ENCODE peak calls at places on chromosome 20, in seven cellular contexts. Q is H54, C is uterus, M is GM12891, L is IMR-90, X is GM12878, H is heart left ventricle. W is an unnamed sample.

GRCh38 chr20:2708073-2708415 is 15.5 kb downstream of the EBF4 start:
- DNase-seq in Q (no peak), C (no peak), M (no peak), L (no peak), X (no peak), H (no peak), W (no peak)

GRCh38 chr20:44646641-44647274 is 4.7 kb downstream of the ADA start:
- DNase-seq in Q (no peak), C (no peak), M (no peak), L (peak; percentile 77), X (peak; percentile 90), H (no peak), W (no peak)

GRCh38 chr20:11544029-11544678 is 373.5 kb upstream of the BTBD3 start:
- DNase-seq in Q (peak; percentile 14), C (peak; percentile 24), M (peak; percentile 21), L (peak; percentile 75), X (peak; percentile 40), H (no peak), W (peak; percentile 44)

GRCh38 chr20:45592574-45593189 is 13.6 kb upstream of the WFDC8 start:
- DNase-seq in Q (no peak), C (no peak), M (peak; percentile 6), L (peak; percentile 21), X (no peak), H (no peak), W (no peak)

GRCh38 chr20:2871111-2871465 is 2.2 kb upstream of the PTPRA start:
- DNase-seq in Q (no peak), C (no peak), M (no peak), L (peak; percentile 16), X (no peak), H (no peak), W (no peak)

GRCh38 chr20:47950103-47950502 is 164.8 kb upstream of the SULF2 start:
- DNase-seq in Q (no peak), C (no peak), M (no peak), L (no peak), X (no peak), H (peak; percentile 55), W (peak; percentile 35)

GRCh38 chr20:50359607-50360217 is 150.5 kb upstream of the PTPN1 start:
- DNase-seq in Q (no peak), C (no peak), M (no peak), L (no peak), X (no peak), H (no peak), W (no peak)

GRCh38 chr20:47453167-47453782 is 48.4 kb upstream of the NCOA3 start:
- DNase-seq in Q (peak; percentile 44), C (no peak), M (peak; percentile 44), L (peak; percentile 93), X (peak; percentile 92), H (peak; percentile 40), W (no peak)

GRCh38 chr20:48828734-48829460 is 1.1 kb upstream of the PREX1 start:
- DNase-seq in Q (no peak), C (no peak), M (no peak), L (no peak), X (no peak), H (no peak), W (no peak)

GRCh38 chr20:1334761-1335160 is 5.8 kb upstream of the SDCBP2 start:
- DNase-seq in Q (no peak), C (no peak), M (no peak), L (no peak), X (no peak), H (no peak), W (peak; percentile 7)

GRCh38 chr20:24495266-24495665 is 25.8 kb downstream of the SYNDIG1 start:
- DNase-seq in Q (no peak), C (no peak), M (no peak), L (no peak), X (no peak), H (no peak), W (no peak)

GRCh38 chr20:48295966-48296421 is 510.7 kb upstream of the SULF2 start:
- DNase-seq in Q (no peak), C (peak; percentile 22), M (no peak), L (peak; percentile 76), X (no peak), H (peak; percentile 36), W (no peak)

GRCh38 chr20:21435576-21435975 is 38.2 kb upstream of the NKX2-4 start:
- DNase-seq in Q (no peak), C (no peak), M (no peak), L (no peak), X (no peak), H (no peak), W (no peak)

GRCh38 chr20:611047-611842 is 1.1 kb upstream of the TCF15 start:
- DNase-seq in Q (no peak), C (no peak), M (no peak), L (no peak), X (no peak), H (no peak), W (no peak)

GRCh38 chr20:44186201-44186600 is 787 bp downstream of the JPH2 start:
- DNase-seq in Q (no peak), C (no peak), M (no peak), L (no peak), X (no peak), H (peak; percentile 43), W (no peak)

GRCh38 chr20:40676870-40677269 is 12.2 kb downstream of the MAFB start:
- DNase-seq in Q (no peak), C (no peak), M (no peak), L (no peak), X (no peak), H (no peak), W (no peak)

GRCh38 chr20:16393836-16394235 is 179.4 kb downstream of the KIF16B start:
- DNase-seq in Q (no peak), C (no peak), M (no peak), L (no peak), X (no peak), H (no peak), W (no peak)

GRCh38 chr20:8787090-8787489 is 281.8 kb upstream of the PLCB4 start:
- DNase-seq in Q (no peak), C (no peak), M (no peak), L (no peak), X (no peak), H (no peak), W (no peak)

GRCh38 chr20:1005452-1006027 is 3.4 kb upstream of the RSPO4 start:
- DNase-seq in Q (peak; percentile 80), C (no peak), M (no peak), L (peak; percentile 24), X (peak; percentile 2), H (no peak), W (no peak)

GRCh38 chr20:21523895-21524294 is 10.0 kb upstream of the NKX2-2 start:
- DNase-seq in Q (no peak), C (no peak), M (no peak), L (no peak), X (no peak), H (no peak), W (no peak)

GRCh38 chr20:7879883-7880282 is 60.4 kb downstream of the HAO1 start:
- DNase-seq in Q (no peak), C (no peak), M (no peak), L (peak; percentile 43), X (no peak), H (no peak), W (no peak)

GRCh38 chr20:9072741-9073310 is 3.9 kb downstream of the PLCB4 start:
- DNase-seq in Q (no peak), C (no peak), M (no peak), L (no peak), X (no peak), H (no peak), W (no peak)

DNA sequence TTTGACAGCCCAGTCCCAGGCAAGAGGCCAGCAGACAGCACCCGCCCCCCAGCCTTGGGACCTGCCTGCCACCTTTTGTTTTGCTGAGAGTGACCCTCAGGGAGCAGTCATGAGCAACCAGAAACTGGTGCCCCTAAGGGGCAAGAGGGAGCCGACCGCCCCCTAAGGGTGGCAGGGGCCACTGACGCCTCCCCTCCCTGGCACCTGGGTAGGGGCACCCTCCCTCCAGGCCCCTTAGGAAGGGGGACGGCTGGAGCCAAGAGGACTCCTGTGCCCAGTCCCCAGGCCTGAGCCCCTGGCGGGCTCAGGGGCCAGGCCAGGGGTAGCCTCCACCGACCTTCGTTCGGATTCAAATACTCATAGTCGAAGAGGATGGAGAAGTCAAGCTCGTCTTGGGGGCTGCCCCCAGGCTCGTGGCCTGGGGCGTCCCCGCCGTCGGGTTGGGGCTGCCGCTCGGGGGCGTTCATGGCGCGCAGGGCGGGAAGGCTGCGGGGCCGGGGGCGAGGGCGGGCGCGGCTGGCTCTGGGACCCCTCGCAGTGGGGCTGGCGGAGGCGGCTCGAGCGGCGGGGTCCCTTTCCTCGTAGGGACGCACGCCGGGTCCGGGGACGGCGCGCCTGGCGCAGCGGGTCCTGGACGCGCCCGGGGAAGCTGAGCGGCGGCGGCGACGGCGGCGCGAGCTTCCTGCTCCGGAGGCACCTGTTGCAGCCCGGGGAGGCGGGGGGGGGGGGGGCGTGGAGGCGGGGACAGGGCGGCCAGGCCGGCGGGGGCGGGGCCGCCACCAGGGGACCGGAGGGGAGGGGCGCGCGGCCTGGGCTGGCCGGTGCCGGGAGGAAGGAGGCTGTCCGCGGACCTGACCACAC is at the start of gene NFATC2:
- DNase-seq in Q (no peak), C (peak; percentile 27), M (peak; percentile 49), L (no peak), X (no peak), H (peak; percentile 54), W (peak; percentile 45)
- TF ChIP-seq POLR2A in Q (no peak), C (no peak), M (no peak), L (no peak), X (peak; percentile 72), H (no peak), W (no peak)

GRCh38 chr20:63856111-63856511 is 5.2 kb upstream of the ABHD16B start:
- DNase-seq in Q (no peak), C (no peak), M (no peak), L (no peak), X (no peak), H (no peak), W (peak; percentile 45)
- TF ChIP-seq POLR2A in Q (no peak), C (no peak), M (no peak), L (no peak), X (no peak), H (no peak), W (no peak)

GRCh38 chr20:3909952-3910366 is 20.8 kb downstream of the PANK2 start:
- DNase-seq in Q (no peak), C (no peak), M (no peak), L (no peak), X (no peak), H (no peak), W (no peak)
- TF ChIP-seq POLR2A in Q (no peak), C (no peak), M (no peak), L (no peak), X (no peak), H (no peak), W (no peak)

DNA sequence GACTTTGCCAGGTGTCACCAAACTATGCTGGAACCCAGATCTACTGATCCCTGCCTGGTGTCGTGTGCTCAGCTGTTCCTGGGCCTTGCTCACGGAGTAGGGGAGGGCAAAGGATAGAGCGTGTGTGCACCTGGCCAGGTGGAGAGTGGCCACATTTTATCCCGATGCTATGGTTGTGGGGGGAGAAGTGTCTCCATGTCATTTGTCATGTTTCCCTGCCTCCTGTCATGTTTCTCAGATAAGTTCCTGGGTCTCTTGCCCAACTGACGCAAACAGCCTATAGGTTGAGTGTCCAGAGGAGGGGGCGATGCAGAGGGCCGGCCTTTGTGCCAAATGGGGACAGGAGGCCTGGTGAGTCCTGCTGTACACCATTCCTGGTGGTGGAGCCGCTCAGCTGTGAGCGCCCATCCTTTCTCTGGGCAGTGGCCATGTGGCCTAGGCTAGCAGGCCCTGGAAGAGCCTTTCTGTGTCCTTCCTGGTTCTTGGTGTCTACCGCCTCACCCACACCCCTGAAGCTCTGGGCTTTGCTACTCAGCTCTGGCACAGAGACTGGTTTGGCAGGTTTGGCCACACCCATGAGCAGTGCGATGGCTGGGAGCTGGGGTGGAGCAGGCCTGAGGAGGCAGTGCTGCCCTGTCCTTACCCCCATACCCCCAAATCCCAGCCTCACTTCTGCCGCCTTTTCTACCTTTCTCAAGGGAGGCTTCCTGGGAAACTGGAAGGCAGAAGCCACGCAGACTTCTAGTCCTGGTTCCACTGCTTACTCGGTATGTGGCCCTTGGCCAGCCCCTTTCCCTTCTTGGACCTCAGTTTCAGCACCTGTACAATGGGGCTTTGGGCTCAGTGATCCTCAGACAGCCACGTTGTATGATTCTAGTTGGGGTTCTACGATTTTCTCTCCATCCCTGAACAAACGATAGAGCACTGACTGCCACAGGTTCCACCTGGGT is 32.3 kb upstream of the EPB41L1 start:
- DNase-seq in Q (no peak), C (no peak), M (no peak), L (no peak), X (no peak), H (no peak), W (no peak)
- TF ChIP-seq POLR2A in Q (no peak), C (no peak), M (no peak), L (no peak), X (no peak), H (no peak), W (no peak)

W was measured in ovary.